ENCODE peak calls at places on chromosomes 2 and 18, in nine cellular contexts. One of them, this sample, is unnamed.

GRCh38 chr2:235445116-235445515 is 48.7 kb upstream of the AGAP1 start:
- DNase-seq in right lobe of liver: no peak
- DNase-seq in mucosa of descending colon: no peak
- DNase-seq in adrenal gland: no peak
- DNase-seq in uterus: no peak
- DNase-seq in cardiac muscle cell: no peak
- DNase-seq in sigmoid colon: no peak
- DNase-seq in left lung: no peak
- DNase-seq in MM.1S: no peak
- DNase-seq in this sample: no peak

GRCh38 chr2:40458271-40458794 is 6.4 kb upstream of the SLC8A1 start:
- DNase-seq in right lobe of liver: no peak
- DNase-seq in adrenal gland: no peak
- DNase-seq in cardiac muscle cell: peak; percentile 37
- DNase-seq in MM.1S: no peak
- DNase-seq in mucosa of descending colon: no peak
- DNase-seq in left lung: no peak
- DNase-seq in uterus: no peak
- DNase-seq in sigmoid colon: no peak
- DNase-seq in this sample: no peak

GRCh38 chr2:118460425-118460824 is 372.2 kb downstream of the INSIG2 start:
- DNase-seq in adrenal gland: no peak
- DNase-seq in mucosa of descending colon: no peak
- DNase-seq in right lobe of liver: no peak
- DNase-seq in MM.1S: no peak
- DNase-seq in uterus: no peak
- DNase-seq in sigmoid colon: no peak
- DNase-seq in cardiac muscle cell: no peak
- DNase-seq in left lung: no peak
- DNase-seq in this sample: no peak

GRCh38 chr2:134460583-134460998 is 206.7 kb downstream of the MGAT5 start:
- DNase-seq in uterus: peak; percentile 35
- DNase-seq in adrenal gland: peak; percentile 78
- DNase-seq in cardiac muscle cell: peak; percentile 81
- DNase-seq in MM.1S: peak; percentile 29
- DNase-seq in right lobe of liver: peak; percentile 71
- DNase-seq in left lung: peak; percentile 48
- DNase-seq in mucosa of descending colon: peak; percentile 51
- DNase-seq in sigmoid colon: no peak
- DNase-seq in this sample: no peak

GRCh38 chr2:117470311-117471095 is 344.0 kb upstream of the DDX18 start:
- DNase-seq in left lung: no peak
- DNase-seq in adrenal gland: peak; percentile 44
- DNase-seq in MM.1S: peak; percentile 64
- DNase-seq in sigmoid colon: no peak
- DNase-seq in mucosa of descending colon: peak; percentile 77
- DNase-seq in cardiac muscle cell: peak; percentile 68
- DNase-seq in right lobe of liver: no peak
- DNase-seq in uterus: no peak
- DNase-seq in this sample: no peak

GRCh38 chr2:127672341-127673303 is 2.7 kb downstream of the LIMS2 start:
- DNase-seq in left lung: no peak
- DNase-seq in MM.1S: no peak
- DNase-seq in cardiac muscle cell: no peak
- DNase-seq in mucosa of descending colon: no peak
- DNase-seq in uterus: no peak
- DNase-seq in adrenal gland: no peak
- DNase-seq in sigmoid colon: peak; percentile 72
- DNase-seq in right lobe of liver: no peak
- DNase-seq in this sample: no peak

GRCh38 chr18:21703241-21703820 is 1.2 kb downstream of the ABHD3 start:
- DNase-seq in adrenal gland: no peak
- DNase-seq in sigmoid colon: no peak
- DNase-seq in cardiac muscle cell: no peak
- DNase-seq in MM.1S: peak; percentile 73
- DNase-seq in mucosa of descending colon: peak; percentile 76
- DNase-seq in right lobe of liver: no peak
- DNase-seq in uterus: no peak
- DNase-seq in left lung: peak; percentile 42
- DNase-seq in this sample: no peak

GRCh38 chr2:217986256-217986961 is 16.4 kb downstream of the TNS1 start:
- DNase-seq in left lung: no peak
- DNase-seq in adrenal gland: no peak
- DNase-seq in uterus: peak; percentile 32
- DNase-seq in mucosa of descending colon: no peak
- DNase-seq in sigmoid colon: peak; percentile 53
- DNase-seq in cardiac muscle cell: no peak
- DNase-seq in right lobe of liver: no peak
- DNase-seq in MM.1S: no peak
- DNase-seq in this sample: no peak

GRCh38 chr2:217756375-217757107 is 246.3 kb downstream of the TNS1 start:
- DNase-seq in uterus: peak; percentile 79
- DNase-seq in left lung: peak; percentile 58
- DNase-seq in cardiac muscle cell: peak; percentile 87
- DNase-seq in right lobe of liver: peak; percentile 63
- DNase-seq in adrenal gland: peak; percentile 76
- DNase-seq in MM.1S: peak; percentile 15
- DNase-seq in sigmoid colon: peak; percentile 87
- DNase-seq in mucosa of descending colon: peak; percentile 71
- DNase-seq in this sample: no peak

GRCh38 chr2:95266781-95267430 is 7.3 kb upstream of the PROM2 start:
- DNase-seq in adrenal gland: no peak
- DNase-seq in cardiac muscle cell: no peak
- DNase-seq in MM.1S: no peak
- DNase-seq in right lobe of liver: peak; percentile 35
- DNase-seq in mucosa of descending colon: no peak
- DNase-seq in left lung: no peak
- DNase-seq in sigmoid colon: no peak
- DNase-seq in uterus: no peak
- DNase-seq in this sample: no peak

GRCh38 chr2:171553236-171553635 is 31.0 kb downstream of the CYBRD1 start:
- DNase-seq in adrenal gland: no peak
- DNase-seq in sigmoid colon: no peak
- DNase-seq in mucosa of descending colon: no peak
- DNase-seq in left lung: no peak
- DNase-seq in uterus: no peak
- DNase-seq in right lobe of liver: no peak
- DNase-seq in cardiac muscle cell: no peak
- DNase-seq in MM.1S: no peak
- DNase-seq in this sample: no peak

GRCh38 chr2:171551836-171552235 is 29.6 kb downstream of the CYBRD1 start:
- DNase-seq in mucosa of descending colon: no peak
- DNase-seq in MM.1S: no peak
- DNase-seq in sigmoid colon: no peak
- DNase-seq in uterus: no peak
- DNase-seq in left lung: no peak
- DNase-seq in right lobe of liver: no peak
- DNase-seq in cardiac muscle cell: no peak
- DNase-seq in adrenal gland: no peak
- DNase-seq in this sample: no peak

GRCh38 chr2:171553858-171554257 is 31.6 kb downstream of the CYBRD1 start:
- DNase-seq in adrenal gland: peak; percentile 73
- DNase-seq in sigmoid colon: no peak
- DNase-seq in right lobe of liver: peak; percentile 74
- DNase-seq in left lung: no peak
- DNase-seq in cardiac muscle cell: no peak
- DNase-seq in mucosa of descending colon: peak; percentile 12
- DNase-seq in MM.1S: peak; percentile 66
- DNase-seq in uterus: no peak
- DNase-seq in this sample: no peak

GRCh38 chr2:171554991-171555615 is 32.8 kb downstream of the CYBRD1 start:
- DNase-seq in uterus: no peak
- DNase-seq in MM.1S: no peak
- DNase-seq in left lung: no peak
- DNase-seq in sigmoid colon: no peak
- DNase-seq in mucosa of descending colon: no peak
- DNase-seq in cardiac muscle cell: no peak
- DNase-seq in adrenal gland: no peak
- DNase-seq in right lobe of liver: no peak
- DNase-seq in this sample: no peak

GRCh38 chr2:171557363-171557762 is 35.1 kb downstream of the CYBRD1 start:
- DNase-seq in right lobe of liver: no peak
- DNase-seq in cardiac muscle cell: no peak
- DNase-seq in MM.1S: no peak
- DNase-seq in mucosa of descending colon: no peak
- DNase-seq in uterus: no peak
- DNase-seq in adrenal gland: no peak
- DNase-seq in left lung: no peak
- DNase-seq in sigmoid colon: no peak
- DNase-seq in this sample: no peak
- H3K4me3 ChIP-seq in right lobe of liver: no peak overlapping the region
- H3K4me3 ChIP-seq in cardiac muscle cell: no peak overlapping the region
- H3K4me3 ChIP-seq in MM.1S: no peak overlapping the region
- H3K4me3 ChIP-seq in mucosa of descending colon: no peak overlapping the region
- H3K4me3 ChIP-seq in uterus: no peak overlapping the region
- H3K4me3 ChIP-seq in adrenal gland: no peak overlapping the region
- H3K4me3 ChIP-seq in left lung: no peak overlapping the region
- H3K4me3 ChIP-seq in sigmoid colon: no peak overlapping the region
- H3K4me3 ChIP-seq in this sample: no peak overlapping the region

DNA sequence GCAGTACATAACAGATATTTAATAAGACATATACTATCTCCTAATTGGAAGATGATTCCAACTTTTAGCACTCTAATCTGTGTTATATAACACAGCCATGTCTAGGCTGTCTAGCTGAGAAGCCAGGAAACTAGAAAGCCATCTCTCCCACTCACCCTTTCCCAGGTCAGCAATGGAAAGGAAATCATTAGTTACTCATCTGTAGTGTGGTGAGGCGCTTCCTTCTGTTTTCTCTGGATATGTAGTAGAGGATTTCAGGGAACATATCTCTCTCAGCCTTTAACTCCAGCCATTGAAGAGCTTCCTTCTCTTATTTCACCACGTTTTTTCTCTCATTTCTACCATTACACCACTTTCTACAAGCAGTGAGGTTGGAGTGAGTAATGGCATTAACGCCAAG is 19.4 kb downstream of the RBBP8 start:
- DNase-seq in left lung: no peak
- DNase-seq in sigmoid colon: no peak
- DNase-seq in mucosa of descending colon: no peak
- DNase-seq in MM.1S: no peak
- DNase-seq in right lobe of liver: no peak
- DNase-seq in uterus: no peak
- DNase-seq in cardiac muscle cell: no peak
- DNase-seq in adrenal gland: no peak
- DNase-seq in this sample: no peak
- H3K36me3 ChIP-seq in left lung: peaks cover 63% of the 10 kb centered on the region
- H3K36me3 ChIP-seq in sigmoid colon: peaks cover 35% of the 10 kb centered on the region
- H3K36me3 ChIP-seq in mucosa of descending colon: no peaks in the 10 kb centered on the region
- H3K36me3 ChIP-seq in MM.1S: peaks cover 5% of the 10 kb centered on the region
- H3K36me3 ChIP-seq in right lobe of liver: no peaks in the 10 kb centered on the region
- H3K36me3 ChIP-seq in uterus: no peaks in the 10 kb centered on the region
- H3K36me3 ChIP-seq in cardiac muscle cell: peaks cover 42% of the 10 kb centered on the region
- H3K36me3 ChIP-seq in adrenal gland: no peaks in the 10 kb centered on the region
- H3K36me3 ChIP-seq in this sample: no peaks in the 10 kb centered on the region

DNA sequence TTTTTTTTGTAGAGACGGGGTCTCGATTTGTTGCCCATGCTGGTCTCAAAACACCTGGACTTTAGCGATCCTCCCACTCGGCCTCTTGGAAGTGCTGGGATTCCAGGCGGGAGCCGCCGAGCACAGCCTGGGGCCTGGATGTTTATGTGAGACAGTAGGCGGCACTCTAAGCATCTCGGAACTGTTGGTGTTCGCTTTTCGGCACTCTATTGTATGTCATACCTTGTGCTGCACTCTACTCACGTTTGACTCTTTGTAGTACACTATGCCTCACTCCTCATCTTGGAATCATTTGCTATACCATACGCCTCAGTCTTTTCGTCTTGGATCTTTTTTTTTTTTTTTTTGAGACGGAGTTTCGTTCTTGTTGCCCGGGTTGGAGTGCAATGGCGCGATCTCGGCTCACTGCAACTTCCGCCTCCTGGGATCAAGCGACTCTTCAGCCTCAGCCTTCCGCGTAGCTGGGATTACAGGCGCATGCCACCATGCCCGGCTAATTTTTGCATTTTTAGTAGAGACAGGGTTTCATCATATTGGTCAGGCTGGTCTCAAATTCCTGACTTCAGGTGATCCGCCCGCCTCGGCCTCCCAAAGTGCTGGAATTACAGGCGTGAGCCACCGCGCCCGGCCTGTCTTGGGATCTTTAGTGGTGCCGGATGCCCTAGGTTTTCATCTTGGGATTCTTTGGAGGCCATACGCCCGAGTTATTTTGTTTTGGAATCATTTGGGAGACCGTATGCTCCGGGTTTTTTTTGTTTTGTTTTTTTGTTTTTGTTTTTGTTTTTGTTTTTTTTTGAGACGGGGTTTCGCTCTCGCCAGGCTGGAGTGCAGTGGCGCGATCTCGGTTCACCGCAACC is 24.2 kb upstream of the ZDBF2 start:
- DNase-seq in cardiac muscle cell: peak; percentile 44
- DNase-seq in adrenal gland: no peak
- DNase-seq in right lobe of liver: no peak
- DNase-seq in left lung: no peak
- DNase-seq in MM.1S: no peak
- DNase-seq in uterus: no peak
- DNase-seq in mucosa of descending colon: peak; percentile 11
- DNase-seq in sigmoid colon: no peak
- DNase-seq in this sample: no peak
- TF ChIP-seq CTCF in cardiac muscle cell: no peak
- TF ChIP-seq CTCF in adrenal gland: no peak
- TF ChIP-seq CTCF in right lobe of liver: no peak
- TF ChIP-seq CTCF in left lung: no peak
- TF ChIP-seq CTCF in MM.1S: no peak
- TF ChIP-seq CTCF in uterus: no peak
- TF ChIP-seq CTCF in mucosa of descending colon: no peak
- TF ChIP-seq CTCF in sigmoid colon: no peak
- TF ChIP-seq CTCF in this sample: peak; percentile 24

GRCh38 chr2:61176755-61177726 is 15.1 kb downstream of the C2orf74 start:
- DNase-seq in right lobe of liver: peak; percentile 96
- DNase-seq in left lung: peak; percentile 94
- DNase-seq in uterus: peak; percentile 95
- DNase-seq in mucosa of descending colon: peak; percentile 94
- DNase-seq in MM.1S: peak; percentile 94
- DNase-seq in adrenal gland: peak; percentile 96
- DNase-seq in cardiac muscle cell: peak; percentile 96
- DNase-seq in sigmoid colon: peak; percentile 96
- DNase-seq in this sample: peak; percentile 47

GRCh38 chr2:61177727-61178549 is 15.9 kb downstream of the C2orf74 start:
- DNase-seq in left lung: peak; percentile 38
- DNase-seq in MM.1S: peak; percentile 33
- DNase-seq in uterus: peak; percentile 37
- DNase-seq in sigmoid colon: no peak
- DNase-seq in cardiac muscle cell: no peak
- DNase-seq in right lobe of liver: no peak
- DNase-seq in adrenal gland: peak; percentile 53
- DNase-seq in mucosa of descending colon: peak; percentile 53
- DNase-seq in this sample: no peak

GRCh38 chr2:61179701-61180639 is 18.0 kb downstream of the C2orf74 start:
- DNase-seq in mucosa of descending colon: no peak
- DNase-seq in MM.1S: no peak
- DNase-seq in sigmoid colon: peak; percentile 92
- DNase-seq in cardiac muscle cell: peak; percentile 26
- DNase-seq in adrenal gland: peak; percentile 90
- DNase-seq in left lung: peak; percentile 73
- DNase-seq in uterus: peak; percentile 67
- DNase-seq in right lobe of liver: no peak
- DNase-seq in this sample: no peak

GRCh38 chr2:61180686-61181085 is 18.7 kb downstream of the C2orf74 start:
- DNase-seq in adrenal gland: no peak
- DNase-seq in sigmoid colon: no peak
- DNase-seq in mucosa of descending colon: no peak
- DNase-seq in cardiac muscle cell: no peak
- DNase-seq in MM.1S: no peak
- DNase-seq in uterus: no peak
- DNase-seq in right lobe of liver: no peak
- DNase-seq in left lung: no peak
- DNase-seq in this sample: no peak

GRCh38 chr2:61178603-61179545 is 16.9 kb downstream of the C2orf74 start:
- DNase-seq in cardiac muscle cell: no peak
- DNase-seq in uterus: peak; percentile 18
- DNase-seq in mucosa of descending colon: no peak
- DNase-seq in adrenal gland: no peak
- DNase-seq in sigmoid colon: no peak
- DNase-seq in MM.1S: peak; percentile 32
- DNase-seq in right lobe of liver: no peak
- DNase-seq in left lung: peak; percentile 76
- DNase-seq in this sample: no peak
- H3K4me3 ChIP-seq in cardiac muscle cell: no peak overlapping the region
- H3K4me3 ChIP-seq in uterus: no peak overlapping the region
- H3K4me3 ChIP-seq in mucosa of descending colon: no peak overlapping the region
- H3K4me3 ChIP-seq in adrenal gland: no peak overlapping the region
- H3K4me3 ChIP-seq in sigmoid colon: peak overlapping the region; percentile 94
- H3K4me3 ChIP-seq in MM.1S: no peak overlapping the region
- H3K4me3 ChIP-seq in right lobe of liver: peak overlapping the region; percentile 71
- H3K4me3 ChIP-seq in left lung: peak overlapping the region; percentile 66
- H3K4me3 ChIP-seq in this sample: peak overlapping the region; percentile 61

This sample was measured in BJ.